ENCODE peak calls at places on chromosomes 4 and X, in seven cellular contexts. B is tibial nerve, O is fibroblast of villous mesenchyme, J is brain microvascular endothelial cell, F is AG04449, W is cardiac muscle cell, T is cardiac fibroblast. G is an unnamed sample.

GRCh38 chrX:47814853-47815252 is 21.8 kb upstream of the ZNF81 start:
- DNase-seq in J (no peak), F (no peak), W (peak), T (peak), O (no peak), B (no peak), G (no peak)

GRCh38 chrX:40253770-40254169 is 156.0 kb upstream of the BCOR start:
- DNase-seq in O (no peak), T (no peak), B (no peak), F (no peak), J (no peak), W (no peak), G (no peak)

GRCh38 chr4:19227701-19228100 is 1024.0 kb upstream of the SLIT2 start:
- DNase-seq in W (no peak), O (no peak), F (no peak), B (no peak), T (no peak), J (peak), G (no peak)

GRCh38 chr4:106914223-106914622 is 121.9 kb downstream of the DKK2 start:
- DNase-seq in B (no peak), F (no peak), T (peak), J (no peak), W (no peak), O (peak), G (no peak)

GRCh38 chrX:107624893-107625292 is 3.4 kb upstream of the PRPS1 start:
- DNase-seq in B (no peak), J (no peak), T (no peak), W (no peak), F (no peak), O (no peak), G (no peak)

GRCh38 chr4:41509411-41510008 is 28.4 kb upstream of the LIMCH1 start:
- DNase-seq in J (no peak), F (no peak), T (peak), B (no peak), W (no peak), O (no peak), G (no peak)

GRCh38 chr4:6337331-6337935 is 67.8 kb downstream of the WFS1 start:
- DNase-seq in O (no peak), J (no peak), F (no peak), W (no peak), T (no peak), B (no peak), G (no peak)

GRCh38 chr4:155548173-155548572 is 118.5 kb upstream of the GUCY1A1 start:
- DNase-seq in W (no peak), F (no peak), T (no peak), J (no peak), B (no peak), O (no peak), G (no peak)

GRCh38 chr4:107183155-107183774 is 147.2 kb upstream of the DKK2 start:
- DNase-seq in F (no peak), J (peak), W (peak), T (peak), O (peak), B (no peak), G (peak)

GRCh38 chr4:74544655-74545361 is 99.9 kb downstream of the AREG start:
- DNase-seq in J (no peak), O (peak), W (no peak), B (no peak), F (no peak), T (no peak), G (no peak)

GRCh38 chr4:212438-213174 is 88.3 kb downstream of the ZNF718 start:
- DNase-seq in W (peak), T (peak), F (peak), J (peak), O (peak), B (no peak), G (peak)

DNA sequence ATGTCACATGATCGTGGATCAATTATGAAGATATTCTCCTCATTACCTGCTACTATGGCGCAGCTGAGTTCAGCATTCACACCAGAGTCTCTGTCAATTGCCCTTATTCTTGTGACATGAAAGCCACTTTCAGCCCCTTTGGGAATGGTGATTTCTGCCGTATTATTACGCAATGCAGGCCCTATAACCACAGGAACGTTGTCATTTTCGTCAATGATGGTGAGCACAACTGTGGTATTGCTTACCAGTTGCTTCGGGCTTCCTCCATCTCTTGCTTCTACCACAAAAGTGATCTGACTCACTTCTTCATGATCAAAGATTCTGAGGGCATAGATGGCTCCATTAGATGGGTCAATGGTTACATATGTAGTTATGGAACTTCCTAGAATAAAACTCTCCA is 2.1 kb downstream of the PCDH18 start:
- DNase-seq in O (peak), W (no peak), J (peak), T (peak), B (no peak), F (no peak), G (no peak)
- H3K4me3 ChIP-seq in O (peak), W (no peak), J (peak), T (peak), B (peak), F (peak), G (no peak)

GRCh38 chrX:96112689-96113088 is 572.0 kb upstream of the DIAPH2 start:
- DNase-seq in O (no peak), F (no peak), J (no peak), B (no peak), T (no peak), W (no peak), G (no peak)
- TF ChIP-seq CTCF in O (no peak), F (no peak), J (no peak), B (no peak), T (no peak), W (no peak), G (no peak)

DNA sequence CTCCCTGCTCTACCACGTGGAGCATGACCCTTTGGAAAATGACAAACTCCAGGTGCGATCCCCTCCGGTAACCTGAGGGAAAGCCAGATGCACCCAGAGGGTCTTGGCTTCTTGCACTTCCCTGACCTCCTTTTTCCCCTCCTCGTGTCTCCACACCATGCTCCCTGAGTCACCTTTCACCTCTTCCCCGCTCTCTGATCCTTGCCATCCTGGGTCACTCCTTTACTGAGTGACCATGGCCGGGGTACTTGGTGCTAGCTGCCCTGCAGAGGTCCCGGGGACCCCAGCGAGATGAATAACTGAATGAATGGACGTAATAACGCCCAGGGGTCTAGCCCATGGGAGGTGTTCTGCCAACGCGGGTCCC is 401 bp upstream of the ZFP92 start:
- DNase-seq in W (no peak), B (no peak), O (no peak), F (no peak), T (no peak), J (no peak), G (no peak)
- H3K4me3 ChIP-seq in W (no peak), B (peak), O (peak), F (peak), T (no peak), J (peak), G (peak)

GRCh38 chrX:22662776-22663175 is 337.0 kb upstream of the DDX53 start:
- DNase-seq in W (no peak), T (no peak), B (no peak), O (no peak), F (no peak), J (no peak), G (no peak)

GRCh38 chrX:22665818-22666217 is 333.9 kb upstream of the DDX53 start:
- DNase-seq in J (no peak), T (no peak), F (no peak), W (no peak), B (no peak), O (no peak), G (no peak)

GRCh38 chrX:22660756-22661155 is 339.0 kb upstream of the DDX53 start:
- DNase-seq in J (no peak), O (no peak), B (no peak), F (no peak), W (no peak), T (no peak), G (no peak)

GRCh38 chrX:22664826-22665225 is 334.9 kb upstream of the DDX53 start:
- DNase-seq in W (peak), T (no peak), O (no peak), F (no peak), B (no peak), J (no peak), G (no peak)

GRCh38 chrX:22666441-22666840 is 333.3 kb upstream of the DDX53 start:
- DNase-seq in J (peak), B (no peak), F (no peak), T (peak), W (peak), O (no peak), G (no peak)
- TF ChIP-seq CTCF in J (peak), B (no peak), F (no peak), T (peak), W (peak), O (peak), G (peak)

GRCh38 chr4:10017037-10017893 is 4.0 kb downstream of the SLC2A9 start:
- DNase-seq in W (no peak), J (no peak), B (no peak), F (no peak), T (no peak), O (no peak), G (no peak)

GRCh38 chr4:10020106-10020505 is 1.2 kb downstream of the SLC2A9 start:
- DNase-seq in F (no peak), W (no peak), T (no peak), B (no peak), O (no peak), J (no peak), G (no peak)

GRCh38 chr4:10019521-10020051 is 1.7 kb downstream of the SLC2A9 start:
- DNase-seq in J (no peak), F (no peak), O (no peak), W (no peak), T (no peak), B (no peak), G (no peak)

GRCh38 chr4:10020871-10021676 is at the start of gene SLC2A9:
- DNase-seq in F (no peak), B (no peak), J (no peak), O (no peak), W (no peak), T (peak), G (no peak)

DNA sequence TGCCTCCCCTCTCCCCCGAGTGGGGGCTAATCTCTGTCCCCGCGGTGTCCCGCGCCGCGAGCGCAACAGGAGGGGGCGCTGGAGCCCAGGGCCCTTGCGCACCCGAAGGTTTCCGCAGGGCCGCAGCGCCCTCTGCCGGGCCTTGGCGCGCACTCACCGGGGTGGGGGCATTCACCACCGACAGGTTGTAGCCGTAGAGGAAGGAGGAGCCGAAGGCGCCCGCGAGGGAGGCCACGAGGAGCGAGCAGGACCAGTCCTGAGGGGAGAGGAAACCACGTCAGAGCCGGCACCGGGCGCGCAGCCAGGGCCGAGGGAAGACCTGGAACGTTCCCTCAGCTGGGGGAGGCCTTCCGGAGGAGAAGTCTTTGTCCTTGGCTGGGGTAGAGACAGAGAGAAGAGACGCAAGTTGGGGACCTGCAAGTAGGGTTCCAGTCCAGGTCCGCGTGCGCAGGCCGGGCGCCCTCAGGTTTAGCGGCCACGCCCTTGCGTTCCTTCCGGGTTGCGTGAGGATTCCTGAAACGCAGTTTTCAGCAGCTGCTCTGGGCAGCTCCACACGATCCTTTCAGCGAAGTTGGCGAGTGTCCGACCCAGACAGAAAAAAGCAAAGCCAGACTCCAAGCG is 2.4 kb downstream of the SLC2A9 start:
- DNase-seq in O (peak), F (peak), W (peak), T (peak), J (peak), B (peak), G (no peak)
- H3K4me3 ChIP-seq in O (peak), F (peak), W (peak), T (peak), J (peak), B (peak), G (peak)